ENCODE peak calls at places on chromosomes 2 and 18, in five cellular contexts. O is memory B cell; M is left colon; T is ELR; A is stimulated activated CD8-positive, alpha-beta memory T cell treated with anti-CD3 and anti-CD28 coated beads, Interleukin-15, amount 100 ng/mL, for 24 hours. Q is an unnamed sample.
A peak's percentile ranks its signal among the peaks of the same experiment; 100 is the strongest.

GRCh38 chr18:54710519-54711281 is 117.6 kb upstream of the RAB27B start:
- DNase-seq in O (no peak), M (no peak), T (no peak), A (no peak), Q (no peak)

GRCh38 chr18:75226301-75226955 is 15.8 kb downstream of the TSHZ1 start:
- DNase-seq in O (no peak), M (no peak), T (peak; percentile 33), A (no peak), Q (no peak)

GRCh38 chr2:207491954-207492353 is 37.8 kb upstream of the CREB1 start:
- DNase-seq in O (no peak), M (no peak), T (no peak), A (no peak), Q (no peak)

GRCh38 chr2:27185331-27186026 is 26.4 kb upstream of the ATRAID start:
- DNase-seq in O (no peak), M (no peak), T (no peak), A (no peak), Q (no peak)

GRCh38 chr2:98805412-98806265 is 74.7 kb upstream of the MGAT4A start:
- DNase-seq in O (no peak), M (no peak), T (peak; percentile 66), A (no peak), Q (peak; percentile 78)

GRCh38 chr2:227789803-227790202 is 23.8 kb upstream of the CCL20 start:
- DNase-seq in O (no peak), M (no peak), T (peak; percentile 56), A (no peak), Q (peak; percentile 14)

GRCh38 chr2:54801422-54801821 is 78.0 kb downstream of the EML6 start:
- DNase-seq in O (no peak), M (no peak), T (no peak), A (no peak), Q (no peak)

GRCh38 chr18:44840053-44840826 is 159.6 kb downstream of the SETBP1 start:
- DNase-seq in O (no peak), M (no peak), T (no peak), A (no peak), Q (no peak)

GRCh38 chr2:36507408-36507812 is 90.6 kb downstream of the FEZ2 start:
- DNase-seq in O (no peak), M (peak; percentile 36), T (peak; percentile 73), A (no peak), Q (peak; percentile 78)

GRCh38 chr18:79494936-79495335 is 99.2 kb downstream of the NFATC1 start:
- DNase-seq in O (no peak), M (peak; percentile 8), T (no peak), A (no peak), Q (no peak)

GRCh38 chr2:145159676-145160075 is 639.8 kb upstream of the ZEB2 start:
- DNase-seq in O (no peak), M (no peak), T (no peak), A (no peak), Q (no peak)

GRCh38 chr18:7336616-7337015 is 105.7 kb downstream of the LRRC30 start:
- DNase-seq in O (no peak), M (no peak), T (no peak), A (no peak), Q (no peak)

GRCh38 chr2:23826079-23826478 is 100.8 kb downstream of the ATAD2B start:
- DNase-seq in O (no peak), M (no peak), T (no peak), A (no peak), Q (no peak)